ENCODE peak calls at places on chromosomes 11 and 22, in seven cellular contexts. A is H1, B is HCT116, L is K562, X is PC-3, P is GM23248, N is fibroblast of lung. I is an unnamed sample.

GRCh38 chr11:93432247-93432646 is 101.7 kb downstream of the DEUP1 start:
- DNase-seq in X (no peak), A (no peak), N (no peak), P (no peak), L (no peak), B (no peak), I (no peak)

GRCh38 chr22:31244044-31244942 is 32.2 kb downstream of the LIMK2 start:
- DNase-seq in L (peak; percentile 37), P (peak; percentile 97), N (peak; percentile 98), X (peak; percentile 68), B (peak; percentile 33), A (peak; percentile 59), I (no peak)

GRCh38 chr22:23154461-23154860 is 9.2 kb downstream of the RAB36 start:
- DNase-seq in X (no peak), N (no peak), A (no peak), L (no peak), B (no peak), P (no peak), I (no peak)

GRCh38 chr11:111417011-111417765 is 38.1 kb upstream of the POU2AF1 start:
- DNase-seq in L (no peak), P (no peak), N (no peak), X (no peak), B (no peak), A (no peak), I (no peak)

GRCh38 chr11:78044706-78045105 is 19.0 kb upstream of the THRSP start:
- DNase-seq in A (no peak), B (no peak), P (no peak), L (no peak), N (no peak), X (no peak), I (no peak)

GRCh38 chr22:24337894-24338645 is 67.4 kb downstream of the SPECC1L start:
- DNase-seq in A (no peak), P (no peak), B (no peak), X (no peak), L (no peak), N (no peak), I (no peak)

GRCh38 chr11:130070829-130071205 is 1.1 kb downstream of the APLP2 start:
- DNase-seq in N (peak; percentile 31), A (no peak), B (no peak), P (peak; percentile 65), X (peak; percentile 36), L (peak; percentile 50), I (no peak)

GRCh38 chr22:33914699-33915098 is 5.6 kb downstream of the LARGE1 start:
- DNase-seq in L (no peak), A (no peak), N (no peak), X (no peak), P (no peak), B (no peak), I (no peak)

GRCh38 chr11:60305906-60306619 is 21.0 kb upstream of the MS4A6E start:
- DNase-seq in N (no peak), B (peak; percentile 10), P (peak; percentile 11), X (peak; percentile 60), L (no peak), A (no peak), I (no peak)

GRCh38 chr11:118820412-118821357 is 29.7 kb upstream of the DDX6 start:
- DNase-seq in N (peak; percentile 68), P (peak; percentile 73), X (peak; percentile 89), B (peak; percentile 50), A (no peak), L (no peak), I (no peak)

GRCh38 chr11:68993546-68993945 is 12.8 kb upstream of the MRGPRD start:
- DNase-seq in P (no peak), N (no peak), B (no peak), L (no peak), A (no peak), X (no peak), I (no peak)

GRCh38 chr11:40882301-40882700 is 577.2 kb downstream of the LRRC4C start:
- DNase-seq in N (no peak), A (no peak), P (no peak), X (no peak), L (no peak), B (no peak), I (no peak)

GRCh38 chr22:48574776-48575566 is 1252.7 kb downstream of the BRD1 start:
- DNase-seq in L (no peak), B (no peak), P (peak; percentile 42), X (no peak), N (peak; percentile 54), A (peak; percentile 33), I (no peak)

GRCh38 chr11:129695543-129696308 is 119.9 kb upstream of the TMEM45B start:
- DNase-seq in P (peak; percentile 53), B (peak; percentile 21), X (peak; percentile 71), A (peak; percentile 41), L (peak; percentile 71), N (peak; percentile 39), I (peak; percentile 32)

GRCh38 chr11:28383471-28383870 is 275.3 kb downstream of the METTL15 start:
- DNase-seq in B (no peak), P (peak; percentile 25), N (peak; percentile 73), L (no peak), X (no peak), A (no peak), I (no peak)

GRCh38 chr22:48919851-48920589 is 907.7 kb downstream of the BRD1 start:
- DNase-seq in B (no peak), X (no peak), N (no peak), L (no peak), P (no peak), A (no peak), I (no peak)

GRCh38 chr11:121534131-121535093 is 81.6 kb upstream of the SORL1-AS1 start:
- DNase-seq in A (no peak), B (no peak), N (peak; percentile 29), X (peak; percentile 62), L (no peak), P (peak; percentile 75), I (no peak)

GRCh38 chr11:128711136-128711535 is 17.3 kb downstream of the FLI1 start:
- DNase-seq in L (no peak), X (peak; percentile 88), P (peak; percentile 85), A (no peak), B (no peak), N (peak; percentile 88), I (no peak)

GRCh38 chr11:101555366-101555765 is 28.4 kb downstream of the TRPC6 start:
- DNase-seq in L (no peak), P (no peak), N (no peak), X (no peak), B (no peak), A (no peak), I (no peak)

DNA sequence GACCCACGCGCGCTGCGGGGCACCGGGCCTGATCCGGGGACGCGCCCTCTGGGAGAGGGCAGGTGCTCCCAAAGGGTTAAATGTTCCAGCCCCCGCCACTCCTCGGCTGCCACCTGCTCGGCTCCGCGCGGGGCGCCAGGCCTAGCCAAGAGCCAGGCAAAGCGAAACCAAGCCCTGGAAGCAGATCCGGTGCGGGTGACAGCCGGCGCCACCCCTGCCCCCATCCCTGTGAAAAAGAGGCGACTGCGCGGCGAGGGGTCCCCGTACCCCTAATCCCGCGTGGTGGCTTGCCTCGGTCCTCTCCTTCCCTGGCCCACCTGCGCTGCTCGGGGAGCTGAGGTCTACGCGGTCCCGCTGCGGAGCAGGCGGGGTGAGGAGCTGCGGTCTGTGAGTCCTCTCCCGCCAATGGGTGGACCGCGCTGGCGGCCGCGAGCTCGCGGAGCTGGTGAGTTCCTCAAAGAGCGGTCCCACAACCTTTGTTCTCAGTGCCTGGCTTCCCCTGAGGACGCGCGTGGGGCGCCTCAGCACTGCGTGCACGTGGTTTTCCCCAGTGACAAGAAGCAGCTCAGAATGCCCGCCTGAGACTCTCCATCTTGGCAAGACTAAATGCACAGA is at the start of gene ME3:
- DNase-seq in P (peak; percentile 74), B (no peak), X (peak; percentile 53), L (no peak), N (peak; percentile 63), A (no peak), I (peak; percentile 57)
- TF ChIP-seq EZH2 in P (no peak), B (no peak), X (no peak), L (no peak), N (no peak), A (peak; percentile 67), I (no peak)

GRCh38 chr11:44032304-44033085 is 15.3 kb upstream of the ACCSL start:
- DNase-seq in P (peak; percentile 76), A (no peak), B (no peak), X (no peak), L (no peak), N (peak; percentile 87), I (no peak)
- H3K9ac ChIP-seq in P (no peak overlapping the region), A (no peak overlapping the region), B (no peak overlapping the region), X (no peak overlapping the region), L (no peak overlapping the region), N (no peak overlapping the region), I (no peak overlapping the region)

GRCh38 chr11:45843158-45843924 is 3.9 kb upstream of the CRY2 start:
- DNase-seq in L (peak; percentile 92), P (peak; percentile 96), A (peak; percentile 46), B (peak; percentile 90), N (peak; percentile 80), X (peak; percentile 88), I (peak; percentile 90)
- TF ChIP-seq EZH2 in L (no peak), P (no peak), A (no peak), B (no peak), N (no peak), X (no peak), I (no peak)

GRCh38 chr22:28017558-28017820 is 98.4 kb upstream of the PITPNB start:
- DNase-seq in L (no peak), P (no peak), B (no peak), X (no peak), A (no peak), N (no peak), I (no peak)

GRCh38 chr22:28018461-28018927 is 99.4 kb upstream of the PITPNB start:
- DNase-seq in X (no peak), N (no peak), A (no peak), P (no peak), B (no peak), L (no peak), I (peak; percentile 59)

GRCh38 chr22:28019360-28019759 is 100.3 kb upstream of the PITPNB start:
- DNase-seq in L (no peak), X (peak; percentile 74), B (no peak), N (peak; percentile 29), A (no peak), P (peak; percentile 67), I (peak; percentile 51)

GRCh38 chr22:28016781-28017557 is 97.9 kb upstream of the PITPNB start:
- DNase-seq in X (no peak), A (no peak), B (no peak), P (no peak), N (no peak), L (no peak), I (no peak)

GRCh38 chr22:28017859-28018258 is 98.8 kb upstream of the PITPNB start:
- DNase-seq in A (no peak), N (no peak), B (no peak), P (no peak), X (no peak), L (no peak), I (no peak)
- H3K9ac ChIP-seq in A (no peak overlapping the region), N (no peak overlapping the region), B (no peak overlapping the region), P (no peak overlapping the region), X (no peak overlapping the region), L (no peak overlapping the region), I (no peak overlapping the region)

GRCh38 chr11:72040497-72041363 is 39.6 kb downstream of the NUMA1 start:
- DNase-seq in A (peak; percentile 50), P (peak; percentile 94), X (peak; percentile 96), N (peak; percentile 93), L (peak; percentile 88), B (peak; percentile 72), I (peak; percentile 84)
- TF ChIP-seq EZH2 in A (no peak), P (no peak), X (no peak), N (no peak), L (no peak), B (no peak), I (no peak)

I was measured in DND-41.